ENCODE peak calls at places on chromosomes 11 and 22, in six cellular contexts. A, R, E, D, Q and I are unnamed samples.

GRCh38 chr11:69657456-69657910 is 16.5 kb downstream of the CCND1 start:
- DNase-seq in A (no peak), R (no peak), Q (no peak), D (no peak), E (no peak), I (no peak)

GRCh38 chr11:112835556-112835955 is 125.7 kb upstream of the NCAM1 start:
- DNase-seq in D (no peak), A (no peak), E (no peak), Q (no peak), R (no peak), I (peak)

GRCh38 chr22:35674335-35674734 is 26.1 kb downstream of the APOL6 start:
- DNase-seq in R (no peak), Q (no peak), A (no peak), D (no peak), E (no peak), I (no peak)

GRCh38 chr11:61353109-61354067 is 8.3 kb downstream of the CYB561A3 start:
- DNase-seq in E (no peak), R (peak), Q (no peak), D (no peak), A (no peak), I (no peak)

GRCh38 chr22:17228725-17229126 is 9.5 kb upstream of the ADA2 start:
- DNase-seq in D (no peak), A (no peak), Q (no peak), R (peak), E (no peak), I (no peak)

GRCh38 chr11:61065955-61066638 is 36.2 kb upstream of the CD5 start:
- DNase-seq in E (no peak), D (no peak), A (no peak), Q (no peak), R (no peak), I (no peak)

GRCh38 chr11:69817265-69818236 is 1.7 kb downstream of the FGF3 start:
- DNase-seq in E (no peak), A (no peak), R (peak), Q (peak), D (no peak), I (no peak)

GRCh38 chr22:44026630-44027511 is 2.8 kb downstream of the PARVB start:
- DNase-seq in Q (no peak), R (peak), D (no peak), A (no peak), E (peak), I (peak)

GRCh38 chr11:2804701-2805387 is 80.7 kb downstream of the CDKN1C start:
- DNase-seq in Q (no peak), R (peak), A (no peak), E (no peak), D (no peak), I (peak)

GRCh38 chr11:96254087-96254486 is 88.9 kb downstream of the MAML2 start:
- DNase-seq in R (no peak), E (no peak), Q (no peak), D (no peak), A (no peak), I (peak)

GRCh38 chr11:62770778-62771143 is 435 bp upstream of the TAF6L start:
- DNase-seq in A (no peak), Q (no peak), R (no peak), E (no peak), D (no peak), I (no peak)

GRCh38 chr11:67027483-67027930 is 4.6 kb downstream of the SYT12 start:
- DNase-seq in E (no peak), D (no peak), A (no peak), Q (no peak), R (peak), I (no peak)

GRCh38 chr11:131910491-131911387 is 540.3 kb downstream of the NTM start:
- DNase-seq in R (no peak), D (peak), A (no peak), Q (no peak), E (peak), I (no peak)

GRCh38 chr22:46233231-46233630 is 16.9 kb downstream of the CDPF1 start:
- DNase-seq in E (peak), Q (no peak), R (no peak), A (no peak), D (no peak), I (no peak)